ENCODE peak calls at places on chromosomes 13 and 19, in six cellular contexts. One of them, this sample, is unnamed.
A peak's percentile ranks its signal among the peaks of the same experiment; 100 is the strongest.

GRCh38 chr13:65188691-65189090 is 2041.4 kb downstream of the PCDH9 start:
- DNase-seq in foreskin keratinocyte: no peak
- DNase-seq in B cell: no peak
- DNase-seq in AG10803: no peak
- DNase-seq in body of pancreas: no peak
- DNase-seq in CD4-positive, alpha-beta T cell: no peak
- DNase-seq in this sample: no peak

GRCh38 chr19:14517840-14518505 is at the start of gene DNAJB1:
- DNase-seq in AG10803: peak; percentile 82
- DNase-seq in foreskin keratinocyte: peak; percentile 82
- DNase-seq in body of pancreas: peak; percentile 76
- DNase-seq in B cell: peak; percentile 94
- DNase-seq in CD4-positive, alpha-beta T cell: peak; percentile 49
- DNase-seq in this sample: peak; percentile 70

GRCh38 chr19:18672606-18673337 is 10.7 kb upstream of the CRTC1 start:
- DNase-seq in AG10803: peak; percentile 25
- DNase-seq in body of pancreas: no peak
- DNase-seq in CD4-positive, alpha-beta T cell: no peak
- DNase-seq in foreskin keratinocyte: no peak
- DNase-seq in B cell: no peak
- DNase-seq in this sample: no peak

GRCh38 chr13:26619321-26619720 is 61.8 kb downstream of the WASF3 start:
- DNase-seq in AG10803: peak; percentile 89
- DNase-seq in B cell: no peak
- DNase-seq in body of pancreas: no peak
- DNase-seq in CD4-positive, alpha-beta T cell: no peak
- DNase-seq in foreskin keratinocyte: peak; percentile 64
- DNase-seq in this sample: peak; percentile 74

GRCh38 chr13:27295096-27295495 is 24.5 kb downstream of the RASL11A start:
- DNase-seq in body of pancreas: no peak
- DNase-seq in B cell: no peak
- DNase-seq in AG10803: no peak
- DNase-seq in CD4-positive, alpha-beta T cell: no peak
- DNase-seq in foreskin keratinocyte: no peak
- DNase-seq in this sample: no peak

GRCh38 chr13:76293346-76293745 is 592.9 kb downstream of the KCTD12 start:
- DNase-seq in body of pancreas: no peak
- DNase-seq in CD4-positive, alpha-beta T cell: no peak
- DNase-seq in AG10803: peak; percentile 58
- DNase-seq in B cell: no peak
- DNase-seq in foreskin keratinocyte: peak; percentile 77
- DNase-seq in this sample: peak; percentile 36

GRCh38 chr19:48513289-48514122 is 1.9 kb upstream of the LMTK3 start:
- DNase-seq in body of pancreas: peak; percentile 73
- DNase-seq in foreskin keratinocyte: peak; percentile 62
- DNase-seq in AG10803: peak; percentile 53
- DNase-seq in CD4-positive, alpha-beta T cell: peak; percentile 75
- DNase-seq in B cell: peak; percentile 87
- DNase-seq in this sample: peak; percentile 24

GRCh38 chr13:79560954-79561353 is 80.0 kb downstream of the NDFIP2 start:
- DNase-seq in foreskin keratinocyte: peak; percentile 80
- DNase-seq in body of pancreas: no peak
- DNase-seq in CD4-positive, alpha-beta T cell: no peak
- DNase-seq in AG10803: no peak
- DNase-seq in B cell: no peak
- DNase-seq in this sample: no peak

GRCh38 chr13:113854238-113855011 is 9.5 kb downstream of the GAS6 start:
- DNase-seq in AG10803: peak; percentile 86
- DNase-seq in B cell: peak; percentile 35
- DNase-seq in body of pancreas: peak; percentile 13
- DNase-seq in foreskin keratinocyte: no peak
- DNase-seq in CD4-positive, alpha-beta T cell: no peak
- DNase-seq in this sample: no peak

GRCh38 chr13:113900646-113901045 is 36.8 kb upstream of the GAS6 start:
- DNase-seq in AG10803: no peak
- DNase-seq in body of pancreas: peak; percentile 5
- DNase-seq in foreskin keratinocyte: no peak
- DNase-seq in CD4-positive, alpha-beta T cell: no peak
- DNase-seq in B cell: no peak
- DNase-seq in this sample: no peak

GRCh38 chr19:7509625-7510024 is 6.3 kb upstream of the ZNF358 start:
- DNase-seq in B cell: no peak
- DNase-seq in CD4-positive, alpha-beta T cell: no peak
- DNase-seq in foreskin keratinocyte: no peak
- DNase-seq in AG10803: no peak
- DNase-seq in body of pancreas: no peak
- DNase-seq in this sample: no peak

GRCh38 chr13:40549500-40550094 is 116.8 kb downstream of the FOXO1 start:
- DNase-seq in CD4-positive, alpha-beta T cell: no peak
- DNase-seq in AG10803: peak; percentile 80
- DNase-seq in B cell: no peak
- DNase-seq in foreskin keratinocyte: no peak
- DNase-seq in body of pancreas: no peak
- DNase-seq in this sample: no peak

GRCh38 chr19:3358919-3359849 is 7.2 kb upstream of the NFIC start:
- DNase-seq in CD4-positive, alpha-beta T cell: peak; percentile 73
- DNase-seq in foreskin keratinocyte: no peak
- DNase-seq in body of pancreas: peak; percentile 81
- DNase-seq in B cell: peak; percentile 97
- DNase-seq in AG10803: peak; percentile 59
- DNase-seq in this sample: no peak

GRCh38 chr13:50845211-50845610 is 1.7 kb upstream of the DLEU7 start:
- DNase-seq in foreskin keratinocyte: no peak
- DNase-seq in B cell: no peak
- DNase-seq in AG10803: peak; percentile 5
- DNase-seq in body of pancreas: no peak
- DNase-seq in CD4-positive, alpha-beta T cell: no peak
- DNase-seq in this sample: peak; percentile 3

GRCh38 chr13:111564657-111565056 is 244.2 kb downstream of the TEX29 start:
- DNase-seq in B cell: no peak
- DNase-seq in body of pancreas: no peak
- DNase-seq in AG10803: no peak
- DNase-seq in CD4-positive, alpha-beta T cell: no peak
- DNase-seq in foreskin keratinocyte: no peak
- DNase-seq in this sample: no peak

GRCh38 chr19:57435062-57435978 is at the start of gene ZNF749:
- DNase-seq in B cell: peak; percentile 92
- DNase-seq in CD4-positive, alpha-beta T cell: peak; percentile 97
- DNase-seq in AG10803: peak; percentile 97
- DNase-seq in body of pancreas: peak; percentile 99
- DNase-seq in foreskin keratinocyte: peak; percentile 97
- DNase-seq in this sample: peak; percentile 97

GRCh38 chr13:110499621-110500281 is 61.8 kb downstream of the RAB20 start:
- DNase-seq in body of pancreas: no peak
- DNase-seq in foreskin keratinocyte: peak; percentile 29
- DNase-seq in AG10803: peak; percentile 83
- DNase-seq in B cell: no peak
- DNase-seq in CD4-positive, alpha-beta T cell: no peak
- DNase-seq in this sample: peak; percentile 81

GRCh38 chr19:16581145-16581970 is 9.1 kb upstream of the SLC35E1 start:
- DNase-seq in B cell: no peak
- DNase-seq in CD4-positive, alpha-beta T cell: no peak
- DNase-seq in foreskin keratinocyte: no peak
- DNase-seq in body of pancreas: peak; percentile 46
- DNase-seq in AG10803: no peak
- DNase-seq in this sample: no peak

GRCh38 chr13:113078895-113079720 is 26.5 kb upstream of the F7 start:
- DNase-seq in foreskin keratinocyte: no peak
- DNase-seq in B cell: no peak
- DNase-seq in AG10803: no peak
- DNase-seq in body of pancreas: no peak
- DNase-seq in CD4-positive, alpha-beta T cell: no peak
- DNase-seq in this sample: no peak

GRCh38 chr13:18978447-18978846 is 203.2 kb downstream of the TUBA3C start:
- DNase-seq in B cell: no peak
- DNase-seq in CD4-positive, alpha-beta T cell: no peak
- DNase-seq in AG10803: no peak
- DNase-seq in body of pancreas: peak; percentile 60
- DNase-seq in foreskin keratinocyte: no peak
- DNase-seq in this sample: no peak

GRCh38 chr13:25901460-25902376 is 150.1 kb downstream of the SHISA2 start:
- DNase-seq in body of pancreas: no peak
- DNase-seq in B cell: no peak
- DNase-seq in AG10803: no peak
- DNase-seq in foreskin keratinocyte: peak; percentile 98
- DNase-seq in CD4-positive, alpha-beta T cell: no peak
- DNase-seq in this sample: no peak

GRCh38 chr19:38142176-38143035 is 81.6 kb downstream of the DPF1 start:
- DNase-seq in AG10803: peak; percentile 41
- DNase-seq in CD4-positive, alpha-beta T cell: peak; percentile 12
- DNase-seq in foreskin keratinocyte: peak; percentile 21
- DNase-seq in B cell: peak; percentile 53
- DNase-seq in body of pancreas: peak; percentile 26
- DNase-seq in this sample: peak; percentile 31

GRCh38 chr13:93723316-93723715 is 496.7 kb downstream of the GPC6 start:
- DNase-seq in body of pancreas: no peak
- DNase-seq in B cell: no peak
- DNase-seq in foreskin keratinocyte: no peak
- DNase-seq in CD4-positive, alpha-beta T cell: no peak
- DNase-seq in AG10803: no peak
- DNase-seq in this sample: no peak

GRCh38 chr19:7931221-7932061 is 5.5 kb upstream of the CTXN1 start:
- DNase-seq in B cell: peak; percentile 27
- DNase-seq in AG10803: no peak
- DNase-seq in foreskin keratinocyte: no peak
- DNase-seq in CD4-positive, alpha-beta T cell: no peak
- DNase-seq in body of pancreas: no peak
- DNase-seq in this sample: no peak

GRCh38 chr19:5339470-5339949 is 1.1 kb downstream of the PTPRS start:
- DNase-seq in AG10803: no peak
- DNase-seq in body of pancreas: no peak
- DNase-seq in foreskin keratinocyte: no peak
- DNase-seq in CD4-positive, alpha-beta T cell: no peak
- DNase-seq in B cell: peak; percentile 70
- DNase-seq in this sample: no peak
- TF ChIP-seq CTCF in AG10803: no peak
- TF ChIP-seq CTCF in body of pancreas: no peak
- TF ChIP-seq CTCF in foreskin keratinocyte: no peak
- TF ChIP-seq CTCF in CD4-positive, alpha-beta T cell: no peak
- TF ChIP-seq CTCF in B cell: no peak
- TF ChIP-seq CTCF in this sample: no peak

DNA sequence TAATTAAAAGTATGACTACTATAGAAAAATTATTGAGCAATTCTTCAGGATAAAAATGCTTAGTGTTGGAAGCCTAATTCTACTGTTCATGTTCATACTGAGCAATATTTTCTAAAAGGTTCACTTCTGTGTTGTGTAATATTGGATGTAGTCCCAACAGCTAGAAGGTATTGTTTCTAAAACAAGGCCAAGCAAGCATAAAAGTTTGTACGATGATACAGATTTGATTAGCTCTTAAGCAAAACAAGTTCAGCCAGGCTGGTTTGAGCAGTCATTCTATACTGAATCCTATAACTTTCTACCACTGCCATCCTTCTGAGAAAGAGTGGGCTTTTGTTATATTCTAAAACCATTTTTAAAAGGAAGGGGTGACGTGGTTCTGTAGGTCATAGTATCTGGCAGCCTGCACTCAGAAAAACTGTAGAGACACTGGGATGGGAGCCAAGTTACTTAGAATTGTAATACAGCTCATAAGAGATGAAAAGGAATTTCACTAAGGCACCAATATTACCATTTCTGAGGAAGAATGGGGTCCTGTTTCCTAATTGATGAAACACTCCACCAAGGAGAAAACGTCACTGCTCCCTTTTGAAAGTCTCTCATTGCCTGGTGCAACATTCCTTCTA is 275.0 kb upstream of the DACH1 start:
- DNase-seq in B cell: no peak
- DNase-seq in CD4-positive, alpha-beta T cell: no peak
- DNase-seq in AG10803: peak; percentile 11
- DNase-seq in body of pancreas: no peak
- DNase-seq in foreskin keratinocyte: peak; percentile 76
- DNase-seq in this sample: no peak
- TF ChIP-seq CTCF in B cell: no peak
- TF ChIP-seq CTCF in CD4-positive, alpha-beta T cell: no peak
- TF ChIP-seq CTCF in AG10803: no peak
- TF ChIP-seq CTCF in body of pancreas: no peak
- TF ChIP-seq CTCF in foreskin keratinocyte: no peak
- TF ChIP-seq CTCF in this sample: no peak

GRCh38 chr19:46021531-46022041 is 1.3 kb downstream of the PGLYRP1 start:
- DNase-seq in AG10803: no peak
- DNase-seq in body of pancreas: no peak
- DNase-seq in foreskin keratinocyte: peak; percentile 34
- DNase-seq in CD4-positive, alpha-beta T cell: no peak
- DNase-seq in B cell: no peak
- DNase-seq in this sample: no peak
- TF ChIP-seq CTCF in AG10803: no peak
- TF ChIP-seq CTCF in body of pancreas: no peak
- TF ChIP-seq CTCF in foreskin keratinocyte: peak; percentile 63
- TF ChIP-seq CTCF in CD4-positive, alpha-beta T cell: no peak
- TF ChIP-seq CTCF in B cell: no peak
- TF ChIP-seq CTCF in this sample: no peak

GRCh38 chr19:39212377-39212742 is 8.3 kb upstream of the SYCN start:
- DNase-seq in CD4-positive, alpha-beta T cell: peak; percentile 49
- DNase-seq in foreskin keratinocyte: no peak
- DNase-seq in AG10803: no peak
- DNase-seq in B cell: no peak
- DNase-seq in body of pancreas: peak; percentile 46
- DNase-seq in this sample: no peak
- TF ChIP-seq CTCF in CD4-positive, alpha-beta T cell: peak; percentile 47
- TF ChIP-seq CTCF in foreskin keratinocyte: peak; percentile 61
- TF ChIP-seq CTCF in AG10803: peak; percentile 35
- TF ChIP-seq CTCF in B cell: peak; percentile 20
- TF ChIP-seq CTCF in body of pancreas: no peak
- TF ChIP-seq CTCF in this sample: peak; percentile 58

DNA sequence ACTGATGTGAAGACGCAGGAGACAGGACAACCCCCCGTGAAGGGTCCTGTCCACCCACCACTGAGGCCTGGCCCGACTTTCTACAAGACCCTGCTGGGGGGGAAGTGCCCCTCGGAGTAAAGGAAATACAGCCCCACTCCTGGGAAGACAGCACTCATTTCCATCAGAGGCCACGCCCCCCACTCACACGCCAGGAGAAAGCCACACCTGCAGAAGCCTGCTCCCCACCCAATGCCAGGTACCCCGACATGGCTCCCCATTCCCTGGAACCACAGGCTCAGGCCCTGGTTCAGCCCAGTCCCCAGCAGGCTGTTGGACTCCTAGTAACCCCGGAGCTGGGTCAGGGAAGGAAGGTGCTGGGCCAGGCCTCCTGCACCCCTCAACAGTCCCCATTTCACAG is 10.9 kb upstream of the ATP8B3 start:
- DNase-seq in body of pancreas: no peak
- DNase-seq in B cell: no peak
- DNase-seq in CD4-positive, alpha-beta T cell: no peak
- DNase-seq in foreskin keratinocyte: no peak
- DNase-seq in AG10803: no peak
- DNase-seq in this sample: no peak
- TF ChIP-seq CTCF in body of pancreas: no peak
- TF ChIP-seq CTCF in B cell: no peak
- TF ChIP-seq CTCF in CD4-positive, alpha-beta T cell: no peak
- TF ChIP-seq CTCF in foreskin keratinocyte: no peak
- TF ChIP-seq CTCF in AG10803: no peak
- TF ChIP-seq CTCF in this sample: no peak

DNA sequence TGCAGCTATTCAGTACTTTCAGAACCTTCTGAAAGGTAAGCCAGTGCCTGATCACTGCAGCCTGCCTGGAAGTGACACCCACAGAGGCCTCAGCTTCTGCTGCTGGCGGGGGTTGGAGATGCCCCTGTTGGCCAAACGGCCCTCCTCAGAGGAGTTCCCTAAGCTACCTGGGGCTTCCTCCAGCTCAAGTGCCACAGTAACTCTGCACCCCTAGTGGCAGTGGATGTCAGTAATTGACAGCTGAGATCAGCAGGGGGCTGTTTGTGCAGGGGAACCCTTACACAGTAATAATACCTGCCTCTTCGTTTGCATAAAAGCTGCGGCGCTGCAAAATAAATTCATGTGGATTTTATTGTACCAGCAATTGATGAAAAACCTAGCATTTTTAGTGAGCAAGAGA is 28.9 kb downstream of the TDRD12 start:
- DNase-seq in AG10803: no peak
- DNase-seq in B cell: no peak
- DNase-seq in body of pancreas: no peak
- DNase-seq in foreskin keratinocyte: no peak
- DNase-seq in CD4-positive, alpha-beta T cell: no peak
- DNase-seq in this sample: no peak
- TF ChIP-seq CTCF in AG10803: no peak
- TF ChIP-seq CTCF in B cell: no peak
- TF ChIP-seq CTCF in body of pancreas: no peak
- TF ChIP-seq CTCF in foreskin keratinocyte: peak; percentile 26
- TF ChIP-seq CTCF in CD4-positive, alpha-beta T cell: peak; percentile 16
- TF ChIP-seq CTCF in this sample: peak; percentile 31